ENCODE peak calls at places on chromosomes 16 and 17, in five cellular contexts. One of them, this sample, is unnamed.

GRCh38 chr17:10200645-10201044 is 2.2 kb upstream of the GAS7 start:
- DNase-seq in HepG2: no peak
- DNase-seq in endothelial cell of umbilical vein: no peak
- DNase-seq in GM23338: no peak
- DNase-seq in hepatocyte: no peak
- DNase-seq in this sample: no peak

GRCh38 chr17:65158622-65159021 is 21.5 kb downstream of the RGS9 start:
- DNase-seq in HepG2: no peak
- DNase-seq in endothelial cell of umbilical vein: no peak
- DNase-seq in GM23338: no peak
- DNase-seq in hepatocyte: no peak
- DNase-seq in this sample: no peak

GRCh38 chr17:36888236-36888957 is 48.9 kb upstream of the LHX1 start:
- DNase-seq in HepG2: no peak
- DNase-seq in endothelial cell of umbilical vein: no peak
- DNase-seq in GM23338: no peak
- DNase-seq in hepatocyte: no peak
- DNase-seq in this sample: no peak

GRCh38 chr16:66020061-66020460 is 346.4 kb upstream of the CDH5 start:
- DNase-seq in HepG2: no peak
- DNase-seq in endothelial cell of umbilical vein: no peak
- DNase-seq in GM23338: no peak
- DNase-seq in hepatocyte: no peak
- DNase-seq in this sample: peak

GRCh38 chr16:4682616-4683254 is 10.6 kb upstream of the NUDT16L1 start:
- DNase-seq in HepG2: peak
- DNase-seq in endothelial cell of umbilical vein: no peak
- DNase-seq in GM23338: peak
- DNase-seq in hepatocyte: no peak
- DNase-seq in this sample: peak

GRCh38 chr16:84048306-84048705 is 5.7 kb upstream of the SLC38A8 start:
- DNase-seq in HepG2: peak
- DNase-seq in endothelial cell of umbilical vein: no peak
- DNase-seq in GM23338: peak
- DNase-seq in hepatocyte: peak
- DNase-seq in this sample: peak

GRCh38 chr16:53821957-53822625 is 118.1 kb downstream of the FTO start:
- DNase-seq in HepG2: peak
- DNase-seq in endothelial cell of umbilical vein: no peak
- DNase-seq in GM23338: no peak
- DNase-seq in hepatocyte: no peak
- DNase-seq in this sample: peak

GRCh38 chr17:4386406-4386805 is 19.9 kb upstream of the UBE2G1 start:
- DNase-seq in HepG2: no peak
- DNase-seq in endothelial cell of umbilical vein: no peak
- DNase-seq in GM23338: no peak
- DNase-seq in hepatocyte: no peak
- DNase-seq in this sample: no peak

GRCh38 chr17:67460097-67460496 is 83.0 kb downstream of the PITPNC1 start:
- DNase-seq in HepG2: no peak
- DNase-seq in endothelial cell of umbilical vein: no peak
- DNase-seq in GM23338: no peak
- DNase-seq in hepatocyte: no peak
- DNase-seq in this sample: no peak

GRCh38 chr16:24609740-24610420 is 70.5 kb downstream of the RBBP6 start:
- DNase-seq in HepG2: peak
- DNase-seq in endothelial cell of umbilical vein: peak
- DNase-seq in GM23338: peak
- DNase-seq in hepatocyte: peak
- DNase-seq in this sample: no peak

GRCh38 chr17:81245024-81245664 is 6.0 kb downstream of the NDUFAF8 start:
- DNase-seq in HepG2: no peak
- DNase-seq in endothelial cell of umbilical vein: no peak
- DNase-seq in GM23338: no peak
- DNase-seq in hepatocyte: no peak
- DNase-seq in this sample: peak

GRCh38 chr17:76685846-76686245 is 24.9 kb downstream of the MXRA7 start:
- DNase-seq in HepG2: no peak
- DNase-seq in endothelial cell of umbilical vein: no peak
- DNase-seq in GM23338: no peak
- DNase-seq in hepatocyte: no peak
- DNase-seq in this sample: no peak

GRCh38 chr17:17305282-17305801 is 2.2 kb downstream of the NT5M start:
- DNase-seq in HepG2: peak
- DNase-seq in endothelial cell of umbilical vein: no peak
- DNase-seq in GM23338: no peak
- DNase-seq in hepatocyte: no peak
- DNase-seq in this sample: no peak

GRCh38 chr16:56370836-56371235 is 54.5 kb downstream of the AMFR start:
- DNase-seq in HepG2: no peak
- DNase-seq in endothelial cell of umbilical vein: peak
- DNase-seq in GM23338: no peak
- DNase-seq in hepatocyte: peak
- DNase-seq in this sample: peak

GRCh38 chr16:11251525-11252481 is 4.2 kb downstream of the SOCS1 start:
- DNase-seq in HepG2: no peak
- DNase-seq in endothelial cell of umbilical vein: no peak
- DNase-seq in GM23338: no peak
- DNase-seq in hepatocyte: no peak
- DNase-seq in this sample: no peak

GRCh38 chr17:17606416-17607000 is 15.0 kb upstream of the PEMT start:
- DNase-seq in HepG2: no peak
- DNase-seq in endothelial cell of umbilical vein: no peak
- DNase-seq in GM23338: no peak
- DNase-seq in hepatocyte: no peak
- DNase-seq in this sample: no peak

GRCh38 chr16:21158208-21159110 is at the start of gene LDAF1:
- DNase-seq in HepG2: peak
- DNase-seq in endothelial cell of umbilical vein: peak
- DNase-seq in GM23338: peak
- DNase-seq in hepatocyte: peak
- DNase-seq in this sample: peak

GRCh38 chr16:21160276-21160675 is 1.8 kb downstream of the LDAF1 start:
- DNase-seq in HepG2: no peak
- DNase-seq in endothelial cell of umbilical vein: no peak
- DNase-seq in GM23338: no peak
- DNase-seq in hepatocyte: no peak
- DNase-seq in this sample: no peak

GRCh38 chr16:21157632-21158031 is 842 bp upstream of the LDAF1 start:
- DNase-seq in HepG2: no peak
- DNase-seq in endothelial cell of umbilical vein: no peak
- DNase-seq in GM23338: no peak
- DNase-seq in hepatocyte: no peak
- DNase-seq in this sample: no peak

GRCh38 chr16:21161211-21161610 is 2.7 kb downstream of the LDAF1 start:
- DNase-seq in HepG2: no peak
- DNase-seq in endothelial cell of umbilical vein: no peak
- DNase-seq in GM23338: no peak
- DNase-seq in hepatocyte: no peak
- DNase-seq in this sample: no peak

GRCh38 chr16:21159281-21159951 is 942 bp downstream of the LDAF1 start:
- DNase-seq in HepG2: no peak
- DNase-seq in endothelial cell of umbilical vein: peak
- DNase-seq in GM23338: peak
- DNase-seq in hepatocyte: peak
- DNase-seq in this sample: peak
- TF ChIP-seq CTCF in HepG2: no peak
- TF ChIP-seq CTCF in endothelial cell of umbilical vein: no peak
- TF ChIP-seq CTCF in GM23338: no peak
- TF ChIP-seq CTCF in hepatocyte: no peak
- TF ChIP-seq CTCF in this sample: no peak

DNA sequence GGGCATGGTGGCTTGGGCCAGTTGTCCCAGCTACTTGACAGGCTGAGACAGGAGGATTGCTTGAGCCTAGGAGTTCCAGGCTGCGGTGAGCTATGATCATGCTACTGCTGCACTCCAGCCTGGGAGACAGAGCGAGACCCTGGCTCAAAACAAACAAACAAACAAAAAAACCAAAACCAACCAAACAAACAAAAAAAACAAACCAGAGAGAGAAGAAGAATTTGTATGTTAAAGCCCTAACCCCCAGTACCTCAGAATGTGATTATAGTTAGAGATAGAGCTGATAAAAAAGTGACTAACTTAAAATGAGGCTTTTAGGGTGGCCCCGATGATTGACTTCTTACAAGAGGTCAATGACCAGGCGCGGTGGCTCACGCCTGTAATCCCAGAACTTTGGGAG is 1.7 kb upstream of the MMP25 start:
- DNase-seq in HepG2: no peak
- DNase-seq in endothelial cell of umbilical vein: no peak
- DNase-seq in GM23338: no peak
- DNase-seq in hepatocyte: no peak
- DNase-seq in this sample: no peak
- TF ChIP-seq EZH2 in HepG2: no peak
- TF ChIP-seq EZH2 in endothelial cell of umbilical vein: no peak
- TF ChIP-seq EZH2 in GM23338: no peak
- TF ChIP-seq EZH2 in hepatocyte: no peak
- TF ChIP-seq EZH2 in this sample: no peak

DNA sequence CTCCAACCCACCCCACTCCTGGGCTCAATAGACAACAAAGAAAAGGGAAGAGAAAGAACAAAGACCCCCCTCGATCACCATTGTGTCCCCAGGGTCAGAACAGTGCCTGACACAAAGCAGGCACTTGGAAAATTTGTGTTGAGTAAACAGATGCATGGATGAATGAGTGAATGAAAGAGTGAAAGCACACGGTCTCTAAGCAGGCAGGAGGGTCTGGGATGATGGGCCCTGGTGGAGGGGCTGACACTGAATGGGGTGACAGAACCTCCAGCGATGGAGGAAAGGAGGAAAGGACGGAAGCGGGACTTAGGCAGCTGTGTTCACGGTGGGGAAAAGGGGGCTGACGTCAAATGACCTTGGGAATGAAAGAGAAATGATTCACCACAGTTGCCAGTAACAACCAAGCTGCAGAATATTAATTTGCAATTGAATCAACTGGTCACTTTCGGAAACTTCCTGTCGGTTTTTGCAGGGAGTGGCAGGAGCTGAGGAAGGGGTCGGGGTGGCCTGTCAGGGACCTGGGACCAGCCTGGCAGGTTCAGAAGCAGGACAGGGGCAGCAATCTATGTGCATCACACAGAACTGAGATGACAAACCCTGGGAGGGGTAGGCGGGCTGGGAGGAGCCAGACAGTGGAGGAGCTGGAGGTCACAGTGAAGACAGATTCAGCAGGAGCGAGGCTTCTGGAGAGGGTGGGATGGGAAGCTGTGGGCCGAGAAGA is 6.7 kb upstream of the GAST start:
- DNase-seq in HepG2: peak
- DNase-seq in endothelial cell of umbilical vein: peak
- DNase-seq in GM23338: peak
- DNase-seq in hepatocyte: no peak
- DNase-seq in this sample: no peak
- H3K4me2 ChIP-seq in HepG2: peak
- H3K4me2 ChIP-seq in endothelial cell of umbilical vein: no peak
- H3K4me2 ChIP-seq in GM23338: peak
- H3K4me2 ChIP-seq in hepatocyte: no peak
- H3K4me2 ChIP-seq in this sample: no peak

GRCh38 chr17:61354895-61355294 is 44.7 kb upstream of the TBX2 start:
- DNase-seq in HepG2: no peak
- DNase-seq in endothelial cell of umbilical vein: no peak
- DNase-seq in GM23338: peak
- DNase-seq in hepatocyte: no peak
- DNase-seq in this sample: no peak
- TF ChIP-seq CTCF in HepG2: peak
- TF ChIP-seq CTCF in endothelial cell of umbilical vein: no peak
- TF ChIP-seq CTCF in GM23338: no peak
- TF ChIP-seq CTCF in hepatocyte: peak
- TF ChIP-seq CTCF in this sample: no peak